ENCODE peak calls at places on chromosomes 6 and 20, in four cellular contexts. E is WTC11, I is HepG2, B is K562. O is an unnamed sample.

GRCh38 chr20:6623989-6624388 is 143.5 kb upstream of the BMP2 start:
- DNase-seq in B (no peak), I (peak; percentile 23), E (no peak), O (no peak)

GRCh38 chr20:32626859-32627636 is 41.9 kb upstream of the NOL4L start:
- DNase-seq in E (no peak), I (no peak), B (no peak), O (no peak)

GRCh38 chr6:46421239-46421638 is 70.0 kb downstream of the RCAN2 start:
- DNase-seq in E (no peak), B (no peak), I (no peak), O (no peak)

GRCh38 chr6:32081168-32081624 is 27.9 kb downstream of the TNXB start:
- DNase-seq in B (peak; percentile 77), I (no peak), E (no peak), O (no peak)

GRCh38 chr20:10761786-10762185 is 88.0 kb upstream of the JAG1 start:
- DNase-seq in I (peak; percentile 28), E (no peak), B (no peak), O (no peak)

GRCh38 chr6:105553174-105553573 is 150.3 kb upstream of the PREP start:
- DNase-seq in E (no peak), I (no peak), B (no peak), O (no peak)

GRCh38 chr20:31811796-31812728 is 7.1 kb upstream of the MYLK2 start:
- DNase-seq in I (no peak), E (no peak), B (no peak), O (no peak)

GRCh38 chr6:20403766-20404640 is 2.3 kb downstream of the E2F3 start:
- DNase-seq in B (peak; percentile 66), E (no peak), I (peak; percentile 52), O (peak; percentile 29)

GRCh38 chr20:6845141-6845540 is 77.7 kb downstream of the BMP2 start:
- DNase-seq in E (no peak), B (no peak), I (no peak), O (no peak)

GRCh38 chr6:110389689-110390382 is 25.5 kb downstream of the DDO start:
- DNase-seq in B (no peak), I (no peak), E (no peak), O (no peak)

GRCh38 chr6:79868098-79868722 is 79.1 kb downstream of the ELOVL4 start:
- DNase-seq in E (no peak), I (peak; percentile 54), B (peak; percentile 37), O (peak; percentile 61)

GRCh38 chr6:166005846-166006592 is 161.6 kb downstream of the TBXT start:
- DNase-seq in E (no peak), I (no peak), B (no peak), O (peak; percentile 83)

GRCh38 chr20:32359633-32360332 is 1.7 kb downstream of the ASXL1 start:
- DNase-seq in E (no peak), I (no peak), B (no peak), O (no peak)

GRCh38 chr6:128601060-128601459 is 80.7 kb upstream of the PTPRK start:
- DNase-seq in E (no peak), I (no peak), B (no peak), O (no peak)

GRCh38 chr20:53001502-53002301 is 29.5 kb downstream of the TSHZ2 start:
- DNase-seq in I (no peak), B (no peak), E (no peak), O (no peak)
- TF ChIP-seq SP1 in I (no peak), B (no peak), E (no peak), O (no peak)

GRCh38 chr6:34238507-34239239 is 2.0 kb downstream of the HMGA1 start:
- DNase-seq in I (no peak), E (no peak), B (no peak), O (peak; percentile 5)
- TF ChIP-seq ELF4 in I (no peak), E (no peak), B (no peak), O (no peak)

DNA sequence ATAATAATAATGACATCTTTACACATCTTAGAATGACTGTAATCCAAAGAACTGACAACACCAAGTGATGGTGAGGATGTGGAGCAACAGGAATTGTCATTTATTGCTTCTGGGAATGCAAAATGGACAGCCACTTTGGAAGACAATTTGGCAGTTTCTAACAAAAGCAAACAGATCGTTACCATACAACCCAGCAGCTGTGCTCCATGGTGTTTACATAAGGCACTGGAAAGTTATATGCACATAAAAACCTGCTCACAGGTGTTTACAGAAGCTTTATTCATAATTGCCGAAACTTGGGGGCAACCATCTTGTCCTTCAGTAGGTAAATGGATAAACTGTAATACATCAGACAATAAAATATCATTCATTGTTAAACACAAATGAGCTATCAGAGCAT is 18.3 kb upstream of the ASF1A start:
- DNase-seq in E (no peak), I (no peak), B (no peak), O (no peak)
- TF ChIP-seq SP1 in E (no peak), I (no peak), B (no peak), O (no peak)

GRCh38 chr6:113824863-113825262 is 32.3 kb upstream of the MARCKS start:
- DNase-seq in I (no peak), B (no peak), E (no peak), O (no peak)
- TF ChIP-seq ELF4 in I (no peak), B (no peak), E (no peak), O (no peak)

DNA sequence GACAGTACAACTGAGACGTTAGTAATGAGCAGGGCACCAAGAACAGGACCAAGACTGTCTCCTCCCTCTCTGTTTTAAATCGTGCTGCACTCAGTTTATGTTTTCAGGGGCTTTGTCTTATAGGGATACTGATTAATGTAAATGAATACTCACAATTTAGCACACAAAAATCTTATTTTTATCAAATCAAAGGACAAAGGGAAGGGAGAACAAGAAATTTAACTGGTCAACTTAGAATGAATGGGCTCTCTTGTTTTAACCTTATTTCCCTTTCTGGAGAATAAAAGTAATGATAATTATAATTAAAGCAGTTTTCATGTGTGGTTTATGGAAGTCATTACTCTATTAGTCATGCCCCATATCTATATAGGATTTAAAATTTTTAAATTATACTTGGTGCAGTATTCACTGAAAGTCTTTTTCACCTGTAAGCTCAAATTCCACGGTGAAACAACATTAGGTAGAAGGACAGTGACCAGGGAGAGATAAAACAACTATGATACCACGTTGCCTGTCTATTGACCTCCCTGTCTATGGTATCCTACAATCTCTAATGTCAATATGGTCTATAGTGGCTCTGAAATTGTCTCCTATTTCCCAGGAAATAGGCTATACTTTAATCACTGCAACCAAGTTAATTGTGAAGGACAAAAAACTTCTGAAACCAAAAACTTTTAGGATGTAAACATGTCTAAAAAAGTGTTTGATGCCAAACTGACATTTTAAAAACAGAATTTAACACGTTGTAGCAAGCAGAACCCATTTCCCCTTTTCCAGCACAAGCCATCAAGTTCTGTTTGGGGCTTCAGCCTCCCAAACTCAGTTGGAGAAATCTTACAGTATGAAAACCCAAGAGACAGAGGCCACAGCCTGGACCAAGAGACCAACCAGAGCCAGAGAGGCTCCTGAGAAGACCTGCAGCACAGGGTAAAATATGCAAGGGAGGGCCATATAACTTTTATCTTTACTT is 15.0 kb downstream of the ELOVL5 start:
- DNase-seq in I (peak; percentile 56), E (no peak), B (no peak), O (no peak)
- TF ChIP-seq SP1 in I (no peak), E (no peak), B (no peak), O (no peak)

GRCh38 chr6:57210060-57210459 is 12.0 kb downstream of the RAB23 start:
- DNase-seq in B (no peak), I (no peak), E (no peak), O (no peak)
- TF ChIP-seq ELF4 in B (no peak), I (no peak), E (no peak), O (no peak)

GRCh38 chr6:25384967-25385366 is 105.8 kb downstream of the CARMIL1 start:
- DNase-seq in E (no peak), I (no peak), B (no peak), O (no peak)
- TF ChIP-seq SP1 in E (no peak), I (no peak), B (no peak), O (no peak)

DNA sequence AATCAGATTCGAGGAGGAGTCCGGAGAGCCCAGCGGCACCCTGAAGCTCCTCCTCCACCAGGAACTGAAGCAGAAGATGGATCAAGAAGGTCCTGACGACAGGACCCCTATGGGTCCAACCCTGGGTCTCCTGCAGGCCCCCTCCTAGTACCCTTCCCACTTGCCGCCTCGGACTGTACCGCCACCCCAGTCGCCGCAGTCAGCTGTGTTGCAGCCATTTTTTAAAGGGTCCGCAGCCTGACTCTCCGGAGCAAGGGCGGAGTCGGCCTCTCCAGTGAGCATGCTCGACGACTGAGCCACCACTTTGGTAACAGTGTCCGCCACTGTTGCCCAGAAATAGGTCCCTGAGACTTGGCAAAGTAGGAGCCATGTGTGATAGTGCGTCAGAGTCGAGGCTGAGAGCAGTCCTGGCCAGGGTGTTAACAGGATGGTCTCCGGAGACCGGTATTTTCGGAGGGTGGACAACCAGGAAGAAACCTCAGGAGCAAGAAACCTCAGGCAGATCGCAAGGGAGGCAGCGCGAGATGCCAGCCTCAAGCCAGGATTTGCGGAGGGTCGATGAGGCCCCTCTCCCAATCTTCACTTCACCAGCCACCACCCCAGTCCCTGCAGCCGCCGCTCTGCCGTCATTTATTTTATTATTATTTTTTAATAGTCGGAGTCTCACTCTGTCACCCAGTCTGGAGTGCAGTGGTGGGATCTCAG is 294.6 kb upstream of the ZNF337 start:
- DNase-seq in E (no peak), B (no peak), I (no peak), O (no peak)
- TF ChIP-seq ELF4 in E (no peak), B (no peak), I (no peak), O (no peak)

O was measured in HEK293T.